ENCODE peak calls at places on chromosomes 5 and 9, in four cellular contexts. Z is neuronal stem cell, T is HepG2, Y is adipocyte. J is an unnamed sample.

GRCh38 chr9:21873540-21874221 is 71.2 kb downstream of the MTAP start:
- DNase-seq in T (no peak), Y (no peak), Z (no peak), J (peak)

GRCh38 chr9:79360387-79361347 is 211.1 kb upstream of the TLE4 start:
- DNase-seq in Z (no peak), Y (peak), T (no peak), J (peak)

GRCh38 chr5:150542933-150543445 is 35.1 kb downstream of the NDST1 start:
- DNase-seq in Z (no peak), Y (no peak), T (peak), J (no peak)

GRCh38 chr9:272251-273213 is 57.9 kb downstream of the DOCK8 start:
- DNase-seq in Y (no peak), Z (no peak), T (no peak), J (no peak)

GRCh38 chr5:32462618-32463017 is 18.1 kb upstream of the ZFR start:
- DNase-seq in Y (peak), Z (no peak), T (no peak), J (peak)

GRCh38 chr5:43313854-43314457 is 744 bp upstream of the HMGCS1 start:
- DNase-seq in Y (peak), T (no peak), Z (no peak), J (peak)

GRCh38 chr5:170571885-170572284 is 68.1 kb downstream of the KCNIP1 start:
- DNase-seq in Z (no peak), Y (no peak), T (no peak), J (no peak)

GRCh38 chr5:169146158-169146557 is 154.8 kb downstream of the SLIT3 start:
- DNase-seq in Z (no peak), T (no peak), Y (no peak), J (peak)

GRCh38 chr9:131530546-131530929 is 525 bp downstream of the UCK1 start:
- DNase-seq in T (peak), Y (peak), Z (peak), J (peak)

GRCh38 chr5:175663191-175664184 is 5.6 kb downstream of the HRH2 start:
- DNase-seq in Z (no peak), T (no peak), Y (no peak), J (no peak)

GRCh38 chr9:13380903-13381302 is 101.4 kb upstream of the MPDZ start:
- DNase-seq in T (no peak), Z (no peak), Y (no peak), J (no peak)

GRCh38 chr5:71653119-71653518 is 66.0 kb upstream of the CARTPT start:
- DNase-seq in T (no peak), Y (no peak), Z (no peak), J (peak)

GRCh38 chr5:106894964-106895363 is 775.8 kb downstream of the EFNA5 start:
- DNase-seq in Y (no peak), T (no peak), Z (no peak), J (no peak)

GRCh38 chr9:98721643-98722042 is 12.9 kb upstream of the GABBR2 start:
- DNase-seq in Y (no peak), T (no peak), Z (no peak), J (no peak)